ENCODE peak calls at places on chromosomes 11 and 22, in four cellular contexts. D is OCI-LY7; P is HCT116; S is CD8-positive, alpha-beta memory T cell. X is an unnamed sample.

GRCh38 chr11:61750631-61751273 is 1.7 kb upstream of the MYRF start:
- DNase-seq in S (no peak), D (no peak), P (no peak), X (no peak)

GRCh38 chr11:38182126-38182907 is 1584.3 kb upstream of the RAG2 start:
- DNase-seq in S (no peak), P (no peak), D (no peak), X (no peak)

GRCh38 chr11:88206746-88207145 is 31.5 kb upstream of the RAB38 start:
- DNase-seq in D (no peak), P (no peak), S (no peak), X (no peak)

GRCh38 chr11:14386895-14387480 is 28.0 kb upstream of the RRAS2 start:
- DNase-seq in P (no peak), D (no peak), S (no peak), X (no peak)

GRCh38 chr11:103907548-103908455 is 128.6 kb upstream of the DDI1 start:
- DNase-seq in D (peak; percentile 44), P (no peak), S (no peak), X (no peak)

GRCh38 chr22:46104170-46104880 is 46.0 kb upstream of the PPARA start:
- DNase-seq in S (no peak), D (no peak), P (no peak), X (no peak)

GRCh38 chr22:39242389-39242808 is 2.4 kb downstream of the PDGFB start:
- DNase-seq in S (peak; percentile 27), D (no peak), P (no peak), X (no peak)

GRCh38 chr11:64619811-64620285 is 28.8 kb downstream of the SLC22A12 start:
- DNase-seq in S (no peak), D (peak; percentile 50), P (peak; percentile 42), X (no peak)

GRCh38 chr11:67281552-67282150 is 7.5 kb upstream of the ANKRD13D start:
- DNase-seq in P (no peak), S (no peak), D (no peak), X (no peak)

GRCh38 chr11:5624489-5625278 is at the start of gene TRIM34:
- DNase-seq in S (peak; percentile 70), P (no peak), D (peak; percentile 89), X (no peak)

GRCh38 chr22:33272866-33273265 is 214.7 kb upstream of the SYN3 start:
- DNase-seq in P (no peak), D (peak; percentile 73), S (no peak), X (no peak)

GRCh38 chr11:123193742-123194141 is 1.3 kb downstream of the CLMP start:
- DNase-seq in P (no peak), S (no peak), D (no peak), X (no peak)

GRCh38 chr11:112728716-112729115 is 232.5 kb upstream of the NCAM1 start:
- DNase-seq in P (no peak), D (no peak), S (no peak), X (no peak)

GRCh38 chr11:134145715-134146114 is 76.8 kb downstream of the JAM3 start:
- DNase-seq in P (no peak), S (no peak), D (no peak), X (no peak)

GRCh38 chr11:73330569-73331093 is 22.6 kb downstream of the ARHGEF17 start:
- DNase-seq in S (no peak), P (no peak), D (no peak), X (no peak)

GRCh38 chr22:46746620-46747019 is 8.6 kb upstream of the CERK start:
- DNase-seq in D (no peak), P (no peak), S (no peak), X (no peak)

GRCh38 chr11:118418770-118419169 is 17.4 kb downstream of the ATP5MG start:
- DNase-seq in D (no peak), P (no peak), S (no peak), X (no peak)
- H3K27ac ChIP-seq in D (no peak overlapping the region), P (no peak overlapping the region), S (no peak overlapping the region), X (no peak overlapping the region)

GRCh38 chr11:69914286-69915150 is 95.3 kb upstream of the FGF3 start:
- DNase-seq in D (no peak), S (no peak), P (no peak), X (peak; percentile 66)

GRCh38 chr11:69916806-69917387 is 97.7 kb upstream of the FGF3 start:
- DNase-seq in D (no peak), P (no peak), S (no peak), X (no peak)

GRCh38 chr11:69917529-69917928 is 98.3 kb upstream of the FGF3 start:
- DNase-seq in P (no peak), D (no peak), S (no peak), X (no peak)

GRCh38 chr11:69915151-69915500 is 95.9 kb upstream of the FGF3 start:
- DNase-seq in P (no peak), D (no peak), S (no peak), X (peak; percentile 58)

GRCh38 chr11:69915501-69916250 is 96.5 kb upstream of the FGF3 start:
- DNase-seq in P (peak; percentile 60), S (no peak), D (peak; percentile 48), X (no peak)
- H3K27ac ChIP-seq in P (peak overlapping the region; percentile 57), S (no peak overlapping the region), D (no peak overlapping the region), X (peak overlapping the region; percentile 54)

DNA sequence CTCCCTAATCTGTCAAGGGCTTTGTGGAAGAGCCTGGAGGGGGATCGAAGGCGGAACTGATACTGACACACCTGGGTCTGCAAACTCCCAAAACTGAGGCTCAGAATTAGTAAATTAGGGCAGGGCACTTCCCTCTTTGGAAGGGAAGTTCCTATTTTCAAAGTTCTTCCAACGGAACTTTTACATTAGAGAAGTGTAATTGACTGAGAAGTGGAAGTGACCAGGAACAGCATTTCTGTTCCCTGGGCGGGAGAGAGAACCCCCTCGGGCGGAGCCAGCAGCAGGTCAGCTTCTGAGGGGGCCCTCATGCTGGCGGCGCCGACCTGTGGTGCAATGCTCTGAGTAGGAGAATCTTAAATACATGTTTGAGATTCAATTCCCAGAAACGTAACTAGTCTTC is 1.1 kb upstream of the CBL start:
- DNase-seq in D (peak; percentile 41), S (no peak), P (no peak), X (no peak)
- H3K27ac ChIP-seq in D (peak overlapping the region; percentile 78), S (no peak overlapping the region), P (no peak overlapping the region), X (no peak overlapping the region)

GRCh38 chr22:36334838-36335603 is 52.7 kb downstream of the MYH9 start:
- DNase-seq in P (no peak), S (peak; percentile 35), D (no peak), X (no peak)

GRCh38 chr22:36336246-36337182 is 51.3 kb downstream of the MYH9 start:
- DNase-seq in S (no peak), D (no peak), P (no peak), X (no peak)

GRCh38 chr22:36334081-36334831 is 53.5 kb downstream of the MYH9 start:
- DNase-seq in P (no peak), D (peak; percentile 45), S (no peak), X (no peak)

GRCh38 chr22:36337365-36338130 is 50.2 kb downstream of the MYH9 start:
- DNase-seq in S (no peak), D (no peak), P (no peak), X (no peak)

DNA sequence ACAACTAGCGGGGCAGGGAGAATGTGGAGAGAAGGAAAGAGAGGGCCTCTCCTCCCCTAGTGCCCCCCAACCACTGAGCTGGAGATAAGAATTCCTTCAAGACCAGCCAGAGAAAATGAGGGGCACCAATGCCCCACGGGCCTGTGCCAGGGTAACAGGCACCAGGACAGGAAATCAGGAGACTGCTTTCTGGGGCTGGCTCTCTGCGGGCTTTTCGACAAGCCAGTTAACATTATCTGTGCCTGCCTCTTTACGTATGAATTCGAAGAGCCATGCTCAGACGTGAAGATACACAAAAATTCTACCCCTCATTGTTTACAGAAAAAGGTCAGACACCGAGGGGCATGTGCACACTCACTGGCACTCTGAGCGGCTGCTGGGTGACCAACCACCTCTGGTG is 52.1 kb downstream of the MYH9 start:
- DNase-seq in S (no peak), P (no peak), D (no peak), X (no peak)
- H3K27ac ChIP-seq in S (peak overlapping the region; percentile 27), P (peak overlapping the region; percentile 31), D (no peak overlapping the region), X (peak overlapping the region; percentile 96)

DNA sequence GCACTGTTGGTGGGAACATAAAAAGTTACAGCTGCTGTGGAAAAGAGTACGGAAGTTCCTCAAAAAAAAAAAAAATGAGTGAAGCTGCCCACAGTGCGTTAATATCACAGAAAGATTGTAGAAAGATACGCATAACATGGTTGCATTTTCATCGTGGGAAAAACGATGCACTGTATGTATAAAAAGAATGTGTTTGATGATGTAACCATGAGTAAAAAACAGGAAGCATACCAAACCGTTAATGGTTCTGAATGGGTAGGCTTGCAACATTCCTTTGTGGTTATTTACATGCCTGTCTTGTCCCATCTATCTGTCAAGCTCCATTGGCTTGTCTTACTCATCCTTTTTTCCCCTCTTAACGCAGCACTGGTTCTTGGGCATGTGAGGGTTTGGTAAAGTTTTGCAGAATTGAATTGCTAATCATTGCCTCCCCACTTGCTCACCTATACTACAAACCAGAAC is 33.8 kb upstream of the DKK3 start:
- DNase-seq in P (peak; percentile 44), D (no peak), S (no peak), X (peak; percentile 93)
- H3K27ac ChIP-seq in P (no peak overlapping the region), D (no peak overlapping the region), S (no peak overlapping the region), X (peak overlapping the region; percentile 96)

DNA sequence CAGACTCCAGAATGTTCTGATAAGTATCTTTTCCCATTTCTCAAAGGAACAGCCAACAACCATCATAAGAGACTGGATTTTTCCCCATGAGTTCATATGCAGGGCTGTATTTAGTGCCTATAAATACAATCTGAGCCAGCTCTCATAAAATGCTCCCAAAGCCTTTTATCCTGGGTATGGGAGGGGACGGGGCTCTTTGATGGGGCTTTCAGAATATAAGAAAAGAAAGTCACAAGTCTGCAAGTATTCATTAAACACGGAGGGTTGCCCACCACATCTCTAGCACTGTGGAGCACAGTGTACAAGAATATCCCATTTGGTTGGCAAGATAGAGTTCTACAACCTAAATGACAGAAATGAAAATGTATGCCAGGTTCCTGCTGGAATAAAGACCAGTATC is 50.8 kb upstream of the LYVE1 start:
- DNase-seq in S (no peak), D (no peak), P (no peak), X (no peak)
- H3K27ac ChIP-seq in S (no peak overlapping the region), D (no peak overlapping the region), P (no peak overlapping the region), X (no peak overlapping the region)

GRCh38 chr11:109075976-109076375 is 346.0 kb upstream of the C11orf87 start:
- DNase-seq in P (no peak), D (no peak), S (no peak), X (no peak)
- H3K27ac ChIP-seq in P (no peak overlapping the region), D (no peak overlapping the region), S (no peak overlapping the region), X (no peak overlapping the region)

X was measured in keratinocyte.